ENCODE peak calls at places on chromosome 19, in seven cellular contexts. One of them, this sample, is unnamed.

GRCh38 chr19:3252650-3253049 is 28.2 kb downstream of the CELF5 start:
- DNase-seq in AG04449: no peak
- DNase-seq in osteocyte: no peak
- DNase-seq in pancreas: no peak
- DNase-seq in endothelial cell: no peak
- DNase-seq in thoracic aorta: no peak
- DNase-seq in WTC11: no peak
- DNase-seq in this sample: no peak

GRCh38 chr19:42276284-42276683 is 7.2 kb downstream of the CIC start:
- DNase-seq in WTC11: no peak
- DNase-seq in endothelial cell: no peak
- DNase-seq in thoracic aorta: no peak
- DNase-seq in AG04449: no peak
- DNase-seq in pancreas: no peak
- DNase-seq in osteocyte: no peak
- DNase-seq in this sample: no peak

GRCh38 chr19:50792246-50792851 is 2.1 kb downstream of the ACP4 start:
- DNase-seq in WTC11: no peak
- DNase-seq in pancreas: no peak
- DNase-seq in endothelial cell: no peak
- DNase-seq in AG04449: no peak
- DNase-seq in thoracic aorta: no peak
- DNase-seq in osteocyte: no peak
- DNase-seq in this sample: no peak

GRCh38 chr19:664913-665443 is 2.0 kb upstream of the RNF126 start:
- DNase-seq in pancreas: peak
- DNase-seq in endothelial cell: peak
- DNase-seq in AG04449: no peak
- DNase-seq in osteocyte: peak
- DNase-seq in thoracic aorta: peak
- DNase-seq in WTC11: peak
- DNase-seq in this sample: peak

GRCh38 chr19:5228932-5229777 is 111.5 kb downstream of the PTPRS start:
- DNase-seq in AG04449: no peak
- DNase-seq in thoracic aorta: no peak
- DNase-seq in WTC11: no peak
- DNase-seq in endothelial cell: no peak
- DNase-seq in osteocyte: no peak
- DNase-seq in pancreas: no peak
- DNase-seq in this sample: no peak

GRCh38 chr19:14901675-14902260 is 15.8 kb upstream of the OR7A17 start:
- DNase-seq in endothelial cell: no peak
- DNase-seq in osteocyte: no peak
- DNase-seq in thoracic aorta: no peak
- DNase-seq in pancreas: no peak
- DNase-seq in WTC11: no peak
- DNase-seq in AG04449: no peak
- DNase-seq in this sample: no peak

GRCh38 chr19:10207026-10207425 is 12.3 kb upstream of the DNMT1 start:
- DNase-seq in osteocyte: no peak
- DNase-seq in WTC11: no peak
- DNase-seq in thoracic aorta: no peak
- DNase-seq in AG04449: no peak
- DNase-seq in endothelial cell: no peak
- DNase-seq in pancreas: no peak
- DNase-seq in this sample: no peak

GRCh38 chr19:39631178-39631577 is 24.5 kb upstream of the LGALS16 start:
- DNase-seq in thoracic aorta: no peak
- DNase-seq in osteocyte: no peak
- DNase-seq in endothelial cell: no peak
- DNase-seq in pancreas: no peak
- DNase-seq in AG04449: no peak
- DNase-seq in WTC11: no peak
- DNase-seq in this sample: no peak

GRCh38 chr19:49061445-49061844 is 3.2 kb downstream of the NTF4 start:
- DNase-seq in WTC11: no peak
- DNase-seq in endothelial cell: no peak
- DNase-seq in AG04449: no peak
- DNase-seq in thoracic aorta: no peak
- DNase-seq in pancreas: no peak
- DNase-seq in osteocyte: no peak
- DNase-seq in this sample: no peak

GRCh38 chr19:16830679-16831078 is 1.5 kb downstream of the SIN3B start:
- DNase-seq in AG04449: no peak
- DNase-seq in pancreas: no peak
- DNase-seq in thoracic aorta: no peak
- DNase-seq in endothelial cell: no peak
- DNase-seq in WTC11: no peak
- DNase-seq in osteocyte: no peak
- DNase-seq in this sample: no peak

GRCh38 chr19:50817941-50818858 is 5.4 kb downstream of the KLK1 start:
- DNase-seq in osteocyte: no peak
- DNase-seq in AG04449: no peak
- DNase-seq in pancreas: peak
- DNase-seq in endothelial cell: peak
- DNase-seq in thoracic aorta: no peak
- DNase-seq in WTC11: peak
- DNase-seq in this sample: peak

GRCh38 chr19:21593934-21594844 is 88.8 kb downstream of the ZNF429 start:
- DNase-seq in endothelial cell: no peak
- DNase-seq in pancreas: no peak
- DNase-seq in AG04449: no peak
- DNase-seq in osteocyte: no peak
- DNase-seq in thoracic aorta: no peak
- DNase-seq in WTC11: no peak
- DNase-seq in this sample: no peak

GRCh38 chr19:5086725-5087439 is 118.0 kb downstream of the KDM4B start:
- DNase-seq in osteocyte: no peak
- DNase-seq in AG04449: no peak
- DNase-seq in thoracic aorta: no peak
- DNase-seq in WTC11: peak
- DNase-seq in pancreas: no peak
- DNase-seq in endothelial cell: no peak
- DNase-seq in this sample: no peak

GRCh38 chr19:5046339-5047039 is 77.6 kb downstream of the KDM4B start:
- DNase-seq in endothelial cell: no peak
- DNase-seq in osteocyte: no peak
- DNase-seq in AG04449: no peak
- DNase-seq in thoracic aorta: no peak
- DNase-seq in pancreas: peak
- DNase-seq in WTC11: no peak
- DNase-seq in this sample: peak

DNA sequence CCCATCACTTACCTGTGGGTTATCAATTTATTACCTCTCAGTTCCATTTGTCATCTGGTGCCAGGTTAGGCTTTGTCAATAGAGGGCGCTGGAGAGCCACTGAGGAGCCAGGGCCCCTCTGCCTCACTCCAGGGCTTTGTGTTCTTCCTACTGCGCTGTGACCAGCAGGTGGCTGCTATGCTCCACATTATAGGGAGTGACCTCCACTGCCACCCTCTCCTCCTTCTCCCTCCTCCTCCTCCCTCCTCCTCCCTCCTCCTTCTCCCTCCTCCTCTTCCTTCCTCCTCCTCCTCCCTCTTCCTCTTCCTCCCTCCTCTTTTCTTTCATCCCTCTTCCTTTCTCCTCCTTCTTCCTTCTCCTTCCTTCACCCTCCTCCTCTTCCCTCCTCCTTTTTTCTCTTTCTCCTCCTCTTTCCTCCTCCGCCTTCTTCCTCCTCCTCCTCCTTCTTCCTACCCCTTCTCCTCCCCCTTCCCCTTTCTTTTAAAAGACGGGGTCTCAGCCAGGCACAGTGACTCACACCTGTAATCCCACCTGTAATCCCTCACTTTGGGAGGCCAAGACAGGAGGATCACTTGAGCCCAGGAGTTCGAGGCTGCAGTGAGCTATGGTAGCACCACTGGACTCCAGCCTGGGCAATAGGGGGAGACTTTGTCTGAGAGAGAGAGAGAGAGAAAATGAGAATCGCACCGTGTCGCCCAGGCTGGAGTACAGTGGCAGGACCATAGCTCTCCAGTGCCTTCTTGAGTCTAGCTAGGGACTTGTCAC is 10.3 kb upstream of the ZBTB32 start:
- DNase-seq in AG04449: no peak
- DNase-seq in thoracic aorta: peak
- DNase-seq in WTC11: peak
- DNase-seq in endothelial cell: peak
- DNase-seq in pancreas: peak
- DNase-seq in osteocyte: peak
- DNase-seq in this sample: peak
- TF ChIP-seq CTCF in AG04449: peak
- TF ChIP-seq CTCF in thoracic aorta: peak
- TF ChIP-seq CTCF in WTC11: peak
- TF ChIP-seq CTCF in endothelial cell: peak
- TF ChIP-seq CTCF in pancreas: peak
- TF ChIP-seq CTCF in osteocyte: peak
- TF ChIP-seq CTCF in this sample: peak

DNA sequence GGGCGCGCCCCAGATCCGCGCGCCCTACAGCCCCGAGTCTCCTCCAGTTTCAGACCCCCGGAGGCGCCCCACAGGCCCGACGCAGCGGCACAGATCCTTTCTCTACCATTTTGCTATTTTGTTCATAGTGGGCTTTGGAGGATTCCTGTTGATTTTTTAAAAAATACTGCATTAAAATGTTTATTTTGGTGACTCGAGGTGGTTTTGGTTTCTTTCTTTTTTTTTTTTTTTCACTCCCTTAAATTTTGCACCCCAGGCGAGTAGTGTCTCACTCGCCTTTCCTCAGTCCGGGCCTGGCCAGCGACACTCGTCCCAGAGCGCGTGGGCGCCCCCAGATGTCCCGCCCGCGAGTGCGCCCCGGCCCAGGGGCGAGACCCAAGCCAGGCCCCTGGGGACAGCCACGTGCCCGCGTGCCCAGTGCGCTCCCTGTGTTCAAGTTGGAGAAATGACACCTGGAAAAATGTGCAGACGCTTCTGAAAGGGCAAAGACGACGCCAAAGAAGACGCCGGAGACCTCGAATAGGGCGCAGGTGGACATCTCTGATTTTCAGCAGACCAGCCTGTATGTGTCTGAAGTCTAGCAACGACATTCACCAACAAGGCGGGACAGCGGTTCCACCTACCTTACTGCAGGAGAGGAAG is 478 bp upstream of the INSR start:
- DNase-seq in thoracic aorta: peak
- DNase-seq in endothelial cell: peak
- DNase-seq in osteocyte: peak
- DNase-seq in WTC11: peak
- DNase-seq in AG04449: no peak
- DNase-seq in pancreas: peak
- DNase-seq in this sample: peak
- TF ChIP-seq CTCF in thoracic aorta: peak
- TF ChIP-seq CTCF in endothelial cell: no peak
- TF ChIP-seq CTCF in osteocyte: peak
- TF ChIP-seq CTCF in WTC11: no peak
- TF ChIP-seq CTCF in AG04449: peak
- TF ChIP-seq CTCF in pancreas: peak
- TF ChIP-seq CTCF in this sample: no peak

GRCh38 chr19:12939292-12939606 is 840 bp downstream of the CALR start:
- DNase-seq in thoracic aorta: no peak
- DNase-seq in pancreas: no peak
- DNase-seq in WTC11: no peak
- DNase-seq in osteocyte: no peak
- DNase-seq in endothelial cell: no peak
- DNase-seq in AG04449: no peak
- DNase-seq in this sample: no peak

GRCh38 chr19:12937243-12938053 is 961 bp upstream of the CALR start:
- DNase-seq in WTC11: peak
- DNase-seq in AG04449: no peak
- DNase-seq in pancreas: no peak
- DNase-seq in osteocyte: no peak
- DNase-seq in endothelial cell: peak
- DNase-seq in thoracic aorta: no peak
- DNase-seq in this sample: peak

GRCh38 chr19:12938054-12938535 is 314 bp upstream of the CALR start:
- DNase-seq in thoracic aorta: peak
- DNase-seq in WTC11: peak
- DNase-seq in endothelial cell: peak
- DNase-seq in AG04449: peak
- DNase-seq in pancreas: peak
- DNase-seq in osteocyte: peak
- DNase-seq in this sample: peak

GRCh38 chr19:12939908-12940533 is 1.6 kb downstream of the CALR start:
- DNase-seq in thoracic aorta: no peak
- DNase-seq in pancreas: no peak
- DNase-seq in WTC11: no peak
- DNase-seq in osteocyte: no peak
- DNase-seq in endothelial cell: no peak
- DNase-seq in AG04449: no peak
- DNase-seq in this sample: no peak

DNA sequence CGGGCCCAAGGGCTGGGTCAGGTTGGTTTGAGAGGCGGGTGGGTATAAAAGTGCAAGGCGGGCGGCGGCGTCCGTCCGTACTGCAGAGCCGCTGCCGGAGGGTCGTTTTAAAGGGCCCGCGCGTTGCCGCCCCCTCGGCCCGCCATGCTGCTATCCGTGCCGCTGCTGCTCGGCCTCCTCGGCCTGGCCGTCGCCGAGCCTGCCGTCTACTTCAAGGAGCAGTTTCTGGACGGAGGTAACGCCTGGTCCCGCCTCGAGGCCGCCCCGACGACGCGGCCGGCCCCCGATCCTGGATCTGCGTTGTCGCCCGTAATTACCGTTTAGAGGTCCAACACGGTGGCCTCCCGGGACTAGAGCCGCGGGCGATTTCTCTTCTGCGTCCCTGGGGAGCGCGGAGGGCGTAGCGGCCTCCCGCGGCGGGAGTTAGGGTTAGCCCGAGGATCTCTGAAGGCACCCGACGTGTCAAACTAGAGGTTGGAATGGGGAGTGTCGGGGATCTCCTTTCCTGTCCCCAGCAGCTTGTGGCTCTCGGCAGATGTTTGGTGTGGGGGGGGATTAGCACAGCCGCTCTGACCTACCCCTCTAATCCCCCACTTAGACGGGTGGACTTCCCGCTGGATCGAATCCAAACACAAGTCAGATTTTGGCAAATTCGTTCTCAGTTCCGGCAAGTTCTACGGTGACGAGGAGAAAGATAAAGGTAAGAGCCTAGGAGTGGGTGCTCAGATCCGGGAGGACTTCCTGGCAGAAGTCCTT is at the start of gene CALR:
- DNase-seq in WTC11: no peak
- DNase-seq in endothelial cell: no peak
- DNase-seq in thoracic aorta: no peak
- DNase-seq in AG04449: no peak
- DNase-seq in osteocyte: no peak
- DNase-seq in pancreas: no peak
- DNase-seq in this sample: no peak
- TF ChIP-seq CTCF in WTC11: no peak
- TF ChIP-seq CTCF in endothelial cell: no peak
- TF ChIP-seq CTCF in thoracic aorta: no peak
- TF ChIP-seq CTCF in AG04449: no peak
- TF ChIP-seq CTCF in osteocyte: no peak
- TF ChIP-seq CTCF in pancreas: no peak
- TF ChIP-seq CTCF in this sample: no peak

DNA sequence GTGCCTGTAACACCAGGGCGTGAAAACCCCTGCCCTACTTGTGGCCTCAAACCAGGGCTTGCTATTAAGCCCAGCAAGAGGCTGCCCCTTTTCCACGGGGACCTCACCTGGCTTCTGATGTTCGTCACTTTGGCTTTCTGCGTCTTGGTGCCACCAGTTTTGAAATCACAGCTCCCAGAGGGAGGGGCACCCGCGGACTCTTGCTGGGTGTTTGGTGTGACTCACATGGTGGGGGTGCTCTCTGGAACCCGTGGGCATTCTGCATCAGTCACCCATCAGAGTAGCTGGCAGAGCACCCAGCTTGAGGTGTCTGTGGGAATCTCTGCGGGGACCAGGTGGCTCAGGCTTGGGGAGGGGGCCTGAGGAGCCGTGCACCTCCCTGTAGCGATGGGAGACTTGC is 19.2 kb downstream of the SIPA1L3 start:
- DNase-seq in WTC11: no peak
- DNase-seq in thoracic aorta: no peak
- DNase-seq in endothelial cell: no peak
- DNase-seq in pancreas: no peak
- DNase-seq in AG04449: no peak
- DNase-seq in osteocyte: no peak
- DNase-seq in this sample: no peak
- TF ChIP-seq CTCF in WTC11: no peak
- TF ChIP-seq CTCF in thoracic aorta: no peak
- TF ChIP-seq CTCF in endothelial cell: no peak
- TF ChIP-seq CTCF in pancreas: no peak
- TF ChIP-seq CTCF in AG04449: no peak
- TF ChIP-seq CTCF in osteocyte: no peak
- TF ChIP-seq CTCF in this sample: no peak